ENCODE peak calls at places on chromosome 2, in five cellular contexts. One of them, this sample, is unnamed.

GRCh38 chr2:166179201-166179600 is 51.4 kb upstream of the SCN1A start:
- DNase-seq in epithelial cell of esophagus: no peak
- DNase-seq in coronary artery: no peak
- DNase-seq in Panc1: no peak
- DNase-seq in heart right ventricle: no peak
- DNase-seq in this sample: no peak

GRCh38 chr2:46286715-46287114 is 10.5 kb upstream of the EPAS1 start:
- DNase-seq in epithelial cell of esophagus: peak; percentile 68
- DNase-seq in coronary artery: no peak
- DNase-seq in heart right ventricle: no peak
- DNase-seq in Panc1: no peak
- DNase-seq in this sample: no peak

GRCh38 chr2:234162876-234163275 is 112.4 kb downstream of the SPP2 start:
- DNase-seq in Panc1: no peak
- DNase-seq in epithelial cell of esophagus: peak; percentile 83
- DNase-seq in heart right ventricle: no peak
- DNase-seq in coronary artery: no peak
- DNase-seq in this sample: no peak

GRCh38 chr2:169808211-169808610 is 9.5 kb downstream of the SSB start:
- DNase-seq in epithelial cell of esophagus: no peak
- DNase-seq in Panc1: no peak
- DNase-seq in heart right ventricle: no peak
- DNase-seq in coronary artery: no peak
- DNase-seq in this sample: no peak

GRCh38 chr2:120765031-120765910 is 29.6 kb downstream of the GLI2 start:
- DNase-seq in coronary artery: no peak
- DNase-seq in Panc1: no peak
- DNase-seq in heart right ventricle: peak; percentile 66
- DNase-seq in epithelial cell of esophagus: no peak
- DNase-seq in this sample: peak; percentile 38

GRCh38 chr2:232321817-232322559 is 56.6 kb upstream of the ALPP start:
- DNase-seq in coronary artery: peak; percentile 60
- DNase-seq in epithelial cell of esophagus: no peak
- DNase-seq in Panc1: no peak
- DNase-seq in heart right ventricle: no peak
- DNase-seq in this sample: no peak

GRCh38 chr2:132670104-132670960 is at the start of gene LYPD1:
- DNase-seq in heart right ventricle: peak; percentile 15
- DNase-seq in epithelial cell of esophagus: peak; percentile 15
- DNase-seq in coronary artery: no peak
- DNase-seq in Panc1: no peak
- DNase-seq in this sample: no peak

GRCh38 chr2:69817739-69818494 is 11.5 kb upstream of the GMCL1 start:
- DNase-seq in coronary artery: no peak
- DNase-seq in epithelial cell of esophagus: no peak
- DNase-seq in heart right ventricle: no peak
- DNase-seq in Panc1: no peak
- DNase-seq in this sample: no peak

GRCh38 chr2:219515874-219516629 is 1.8 kb downstream of the ASIC4 start:
- DNase-seq in Panc1: no peak
- DNase-seq in epithelial cell of esophagus: no peak
- DNase-seq in coronary artery: no peak
- DNase-seq in heart right ventricle: no peak
- DNase-seq in this sample: no peak

GRCh38 chr2:71952572-71953188 is 195.0 kb downstream of the CYP26B1 start:
- DNase-seq in heart right ventricle: no peak
- DNase-seq in Panc1: no peak
- DNase-seq in coronary artery: no peak
- DNase-seq in epithelial cell of esophagus: peak; percentile 88
- DNase-seq in this sample: no peak

GRCh38 chr2:110219496-110220192 is 7.3 kb upstream of the MTLN start:
- DNase-seq in coronary artery: no peak
- DNase-seq in Panc1: no peak
- DNase-seq in heart right ventricle: no peak
- DNase-seq in epithelial cell of esophagus: peak; percentile 82
- DNase-seq in this sample: no peak

GRCh38 chr2:171160119-171160629 is 519 bp downstream of the TLK1 start:
- DNase-seq in epithelial cell of esophagus: peak; percentile 76
- DNase-seq in Panc1: no peak
- DNase-seq in coronary artery: peak; percentile 79
- DNase-seq in heart right ventricle: peak; percentile 67
- DNase-seq in this sample: peak; percentile 60

GRCh38 chr2:111975053-111975552 is 76.7 kb downstream of the MERTK start:
- DNase-seq in coronary artery: no peak
- DNase-seq in epithelial cell of esophagus: peak; percentile 99
- DNase-seq in heart right ventricle: no peak
- DNase-seq in Panc1: peak; percentile 99
- DNase-seq in this sample: peak; percentile 71

GRCh38 chr2:223488814-223489213 is 113.3 kb downstream of the SCG2 start:
- DNase-seq in coronary artery: no peak
- DNase-seq in epithelial cell of esophagus: no peak
- DNase-seq in Panc1: no peak
- DNase-seq in heart right ventricle: no peak
- DNase-seq in this sample: no peak

GRCh38 chr2:136281281-136282117 is 163.6 kb upstream of the CXCR4 start:
- DNase-seq in epithelial cell of esophagus: no peak
- DNase-seq in heart right ventricle: no peak
- DNase-seq in coronary artery: no peak
- DNase-seq in Panc1: no peak
- DNase-seq in this sample: no peak

GRCh38 chr2:132999421-132999820 is 329.4 kb upstream of the LYPD1 start:
- DNase-seq in Panc1: no peak
- DNase-seq in epithelial cell of esophagus: no peak
- DNase-seq in heart right ventricle: no peak
- DNase-seq in coronary artery: no peak
- DNase-seq in this sample: no peak

GRCh38 chr2:15378148-15378908 is 182.8 kb downstream of the NBAS start:
- DNase-seq in Panc1: no peak
- DNase-seq in coronary artery: no peak
- DNase-seq in epithelial cell of esophagus: no peak
- DNase-seq in heart right ventricle: no peak
- DNase-seq in this sample: no peak

GRCh38 chr2:153944775-153945174 is 73.1 kb downstream of the GALNT13 start:
- DNase-seq in coronary artery: no peak
- DNase-seq in epithelial cell of esophagus: no peak
- DNase-seq in heart right ventricle: no peak
- DNase-seq in Panc1: no peak
- DNase-seq in this sample: no peak

GRCh38 chr2:5592906-5593305 is 99.3 kb upstream of the SOX11 start:
- DNase-seq in epithelial cell of esophagus: no peak
- DNase-seq in coronary artery: no peak
- DNase-seq in heart right ventricle: no peak
- DNase-seq in Panc1: no peak
- DNase-seq in this sample: no peak

GRCh38 chr2:127820080-127820668 is 9.2 kb upstream of the WDR33 start:
- DNase-seq in epithelial cell of esophagus: peak; percentile 25
- DNase-seq in heart right ventricle: no peak
- DNase-seq in coronary artery: no peak
- DNase-seq in Panc1: no peak
- DNase-seq in this sample: no peak

GRCh38 chr2:102724553-102724952 is 37.3 kb upstream of the TMEM182 start:
- DNase-seq in heart right ventricle: no peak
- DNase-seq in epithelial cell of esophagus: no peak
- DNase-seq in coronary artery: no peak
- DNase-seq in Panc1: no peak
- DNase-seq in this sample: no peak

DNA sequence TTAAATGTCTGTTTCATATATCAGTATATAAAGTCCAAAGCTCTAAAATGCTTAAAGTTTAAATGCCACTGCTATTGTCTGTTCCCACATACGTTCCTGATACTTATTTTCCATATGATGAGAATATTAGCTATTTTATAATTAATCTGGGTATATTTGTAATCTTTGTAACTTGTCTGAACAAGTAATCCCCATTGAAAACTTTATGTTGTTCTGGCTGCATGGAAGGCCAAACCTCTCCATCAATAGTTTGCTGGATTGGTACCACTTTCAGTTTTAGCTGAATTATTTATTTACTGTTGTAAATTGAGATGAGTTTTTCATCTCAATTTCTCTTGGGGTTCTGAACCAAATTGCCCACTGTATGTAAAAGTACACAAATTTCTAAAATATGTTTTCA is 1.5 kb downstream of the MBD5 start:
- DNase-seq in epithelial cell of esophagus: peak; percentile 5
- DNase-seq in heart right ventricle: no peak
- DNase-seq in Panc1: no peak
- DNase-seq in coronary artery: no peak
- DNase-seq in this sample: no peak
- H3K4me3 ChIP-seq in epithelial cell of esophagus: peak overlapping the region; percentile 88
- H3K4me3 ChIP-seq in heart right ventricle: peak overlapping the region; percentile 79
- H3K4me3 ChIP-seq in Panc1: peak overlapping the region; percentile 98
- H3K4me3 ChIP-seq in coronary artery: peak overlapping the region; percentile 99
- H3K4me3 ChIP-seq in this sample: peak overlapping the region; percentile 81

DNA sequence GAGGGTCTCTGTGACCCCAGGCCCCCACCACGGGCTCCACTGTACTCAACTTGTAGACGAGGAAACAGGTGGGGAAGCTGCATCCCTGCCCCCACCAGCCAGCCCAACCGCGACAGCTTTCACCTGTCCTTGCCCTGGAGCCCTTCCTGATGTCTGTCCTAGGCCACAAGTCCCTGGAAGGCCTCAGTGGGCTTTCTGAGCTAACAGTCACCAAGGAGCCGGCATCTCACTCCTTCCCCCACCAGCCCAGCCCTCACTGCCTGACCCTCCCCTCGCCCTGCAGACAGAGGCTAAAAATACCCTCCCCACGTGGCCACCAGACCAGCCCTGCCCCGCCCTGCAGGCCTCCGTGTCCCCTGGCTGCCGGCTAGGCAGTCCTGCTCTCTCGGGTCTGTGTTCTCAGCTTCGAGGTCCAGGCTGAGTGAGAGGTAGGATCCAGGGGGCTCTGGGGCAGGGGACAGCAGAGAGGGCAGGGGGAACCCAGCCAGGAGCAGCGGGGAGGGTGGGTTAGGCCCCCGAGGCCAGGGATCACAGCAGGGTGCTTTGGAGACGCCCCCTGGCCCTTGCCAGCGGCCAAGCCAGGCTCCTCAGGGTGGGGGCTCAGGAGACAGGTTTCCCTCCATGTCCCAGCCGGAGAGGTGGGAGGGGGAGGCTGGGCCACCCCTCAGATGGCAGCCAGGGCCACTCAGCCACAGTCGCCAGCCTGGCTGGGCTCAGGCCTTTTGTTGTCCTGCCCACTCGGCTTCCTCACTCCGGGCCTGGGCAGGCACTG is at the start of gene KLHL30:
- DNase-seq in epithelial cell of esophagus: no peak
- DNase-seq in coronary artery: peak; percentile 89
- DNase-seq in heart right ventricle: peak; percentile 72
- DNase-seq in Panc1: no peak
- DNase-seq in this sample: no peak
- H3K4me3 ChIP-seq in epithelial cell of esophagus: no peak within 1 kb of the TSS
- H3K4me3 ChIP-seq in coronary artery: peak within 1 kb of the TSS; percentile 67
- H3K4me3 ChIP-seq in heart right ventricle: peak within 1 kb of the TSS; percentile 26
- H3K4me3 ChIP-seq in Panc1: no peak within 1 kb of the TSS
- H3K4me3 ChIP-seq in this sample: no peak within 1 kb of the TSS

GRCh38 chr2:3126171-3126685 is 251.4 kb downstream of the EIPR1 start:
- DNase-seq in coronary artery: peak; percentile 49
- DNase-seq in heart right ventricle: no peak
- DNase-seq in Panc1: no peak
- DNase-seq in epithelial cell of esophagus: no peak
- DNase-seq in this sample: no peak

GRCh38 chr2:3124921-3125760 is 252.5 kb downstream of the EIPR1 start:
- DNase-seq in epithelial cell of esophagus: no peak
- DNase-seq in Panc1: no peak
- DNase-seq in coronary artery: no peak
- DNase-seq in heart right ventricle: no peak
- DNase-seq in this sample: no peak

GRCh38 chr2:3126686-3127278 is 250.8 kb downstream of the EIPR1 start:
- DNase-seq in Panc1: no peak
- DNase-seq in heart right ventricle: no peak
- DNase-seq in coronary artery: peak; percentile 33
- DNase-seq in epithelial cell of esophagus: no peak
- DNase-seq in this sample: no peak

GRCh38 chr2:3127279-3127690 is 250.3 kb downstream of the EIPR1 start:
- DNase-seq in heart right ventricle: no peak
- DNase-seq in epithelial cell of esophagus: no peak
- DNase-seq in coronary artery: no peak
- DNase-seq in Panc1: no peak
- DNase-seq in this sample: no peak

GRCh38 chr2:3125761-3126130 is 251.9 kb downstream of the EIPR1 start:
- DNase-seq in epithelial cell of esophagus: no peak
- DNase-seq in heart right ventricle: no peak
- DNase-seq in coronary artery: peak; percentile 38
- DNase-seq in Panc1: no peak
- DNase-seq in this sample: no peak
- H3K4me3 ChIP-seq in epithelial cell of esophagus: no peak overlapping the region
- H3K4me3 ChIP-seq in heart right ventricle: no peak overlapping the region
- H3K4me3 ChIP-seq in coronary artery: no peak overlapping the region
- H3K4me3 ChIP-seq in Panc1: no peak overlapping the region
- H3K4me3 ChIP-seq in this sample: no peak overlapping the region

GRCh38 chr2:26585100-26585499 is 56.1 kb downstream of the CIB4 start:
- DNase-seq in heart right ventricle: no peak
- DNase-seq in Panc1: no peak
- DNase-seq in epithelial cell of esophagus: no peak
- DNase-seq in coronary artery: peak; percentile 65
- DNase-seq in this sample: no peak
- H3K4me3 ChIP-seq in heart right ventricle: no peak overlapping the region
- H3K4me3 ChIP-seq in Panc1: no peak overlapping the region
- H3K4me3 ChIP-seq in epithelial cell of esophagus: no peak overlapping the region
- H3K4me3 ChIP-seq in coronary artery: no peak overlapping the region
- H3K4me3 ChIP-seq in this sample: no peak overlapping the region

GRCh38 chr2:8657423-8658062 is 24.3 kb upstream of the ID2 start:
- DNase-seq in Panc1: no peak
- DNase-seq in heart right ventricle: no peak
- DNase-seq in coronary artery: no peak
- DNase-seq in epithelial cell of esophagus: no peak
- DNase-seq in this sample: no peak

GRCh38 chr2:8654483-8654882 is 27.4 kb upstream of the ID2 start:
- DNase-seq in coronary artery: no peak
- DNase-seq in Panc1: no peak
- DNase-seq in epithelial cell of esophagus: no peak
- DNase-seq in heart right ventricle: no peak
- DNase-seq in this sample: no peak

GRCh38 chr2:8656160-8656641 is 25.7 kb upstream of the ID2 start:
- DNase-seq in Panc1: no peak
- DNase-seq in coronary artery: no peak
- DNase-seq in heart right ventricle: no peak
- DNase-seq in epithelial cell of esophagus: no peak
- DNase-seq in this sample: no peak

GRCh38 chr2:8658064-8658862 is 23.6 kb upstream of the ID2 start:
- DNase-seq in Panc1: no peak
- DNase-seq in heart right ventricle: no peak
- DNase-seq in epithelial cell of esophagus: no peak
- DNase-seq in coronary artery: no peak
- DNase-seq in this sample: no peak

DNA sequence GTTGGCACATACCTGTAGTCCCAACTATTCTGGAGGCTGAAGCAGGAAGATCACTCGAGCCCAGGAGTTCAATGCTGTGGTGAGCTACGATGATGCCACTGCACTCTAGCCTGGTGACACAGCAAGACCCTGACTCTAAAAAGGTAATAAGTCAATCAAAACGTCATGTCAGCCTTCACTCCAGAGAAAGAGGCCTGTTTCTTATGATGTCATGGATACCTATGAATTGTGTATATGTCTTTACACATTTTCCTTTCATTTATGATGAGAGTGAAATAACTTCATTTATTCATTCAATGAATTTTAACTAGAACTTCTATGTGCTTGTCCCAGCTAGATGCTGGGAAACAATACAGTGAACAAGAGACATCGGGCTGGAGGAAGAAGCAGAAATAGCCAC is 25.0 kb upstream of the ID2 start:
- DNase-seq in epithelial cell of esophagus: no peak
- DNase-seq in heart right ventricle: no peak
- DNase-seq in coronary artery: no peak
- DNase-seq in Panc1: no peak
- DNase-seq in this sample: no peak
- H3K4me3 ChIP-seq in epithelial cell of esophagus: no peak overlapping the region
- H3K4me3 ChIP-seq in heart right ventricle: no peak overlapping the region
- H3K4me3 ChIP-seq in coronary artery: no peak overlapping the region
- H3K4me3 ChIP-seq in Panc1: no peak overlapping the region
- H3K4me3 ChIP-seq in this sample: no peak overlapping the region